ENCODE peak calls at places on chromosomes 5 and 9, in ten cellular contexts. K, Y, P, X, Q, E, V, H, I and U are unnamed samples.

GRCh38 chr5:112485802-112486427 is 66.8 kb upstream of the EPB41L4A start:
- DNase-seq in K (no peak), Y (no peak), P (no peak), X (peak), Q (no peak), E (no peak), V (no peak), H (no peak), I (no peak), U (no peak)

GRCh38 chr5:76384705-76385104 is 18.4 kb upstream of the IQGAP2 start:
- DNase-seq in K (no peak), Y (no peak), P (no peak), X (no peak), Q (no peak), E (no peak), V (no peak), H (no peak), I (no peak), U (no peak)

GRCh38 chr9:134690301-134690751 is 48.7 kb downstream of the COL5A1 start:
- DNase-seq in K (no peak), Y (no peak), P (no peak), X (no peak), Q (no peak), E (no peak), V (no peak), H (no peak), I (no peak), U (no peak)

GRCh38 chr9:108104991-108105390 is 615.4 kb upstream of the KLF4 start:
- DNase-seq in K (no peak), Y (no peak), P (no peak), X (peak), Q (no peak), E (no peak), V (no peak), H (no peak), I (no peak), U (no peak)

GRCh38 chr5:606526-607399 is 5.4 kb upstream of the CEP72 start:
- DNase-seq in K (no peak), Y (no peak), P (no peak), X (no peak), Q (no peak), E (peak), V (no peak), H (no peak), I (peak), U (no peak)

GRCh38 chr9:16559418-16560188 is 310.9 kb downstream of the BNC2 start:
- DNase-seq in K (no peak), Y (no peak), P (no peak), X (no peak), Q (no peak), E (no peak), V (no peak), H (no peak), I (no peak), U (no peak)

GRCh38 chr5:264346-264745 is 7.1 kb upstream of the PDCD6 start:
- DNase-seq in K (peak), Y (no peak), P (no peak), X (no peak), Q (no peak), E (no peak), V (no peak), H (no peak), I (no peak), U (no peak)

GRCh38 chr9:68955281-68955680 is 58.6 kb downstream of the PRKACG start:
- DNase-seq in K (peak), Y (no peak), P (no peak), X (no peak), Q (no peak), E (no peak), V (no peak), H (no peak), I (no peak), U (no peak)

GRCh38 chr5:74949976-74950375 is 83.8 kb upstream of the FAM169A start:
- DNase-seq in K (peak), Y (no peak), P (no peak), X (no peak), Q (no peak), E (no peak), V (no peak), H (no peak), I (no peak), U (no peak)

GRCh38 chr5:43078956-43079355 is 38.8 kb upstream of the ANXA2R start:
- DNase-seq in K (peak), Y (no peak), P (no peak), X (peak), Q (no peak), E (no peak), V (no peak), H (no peak), I (no peak), U (peak)

GRCh38 chr9:38048319-38048969 is 20.6 kb downstream of the SHB start:
- DNase-seq in K (peak), Y (no peak), P (peak), X (no peak), Q (no peak), E (no peak), V (no peak), H (no peak), I (no peak), U (no peak)

GRCh38 chr5:119273391-119273839 is 82.4 kb upstream of the TNFAIP8 start:
- DNase-seq in K (peak), Y (peak), P (no peak), X (no peak), Q (no peak), E (no peak), V (no peak), H (no peak), I (peak), U (no peak)

GRCh38 chr9:27353405-27354229 is 56.7 kb upstream of the EQTN start:
- DNase-seq in K (no peak), Y (no peak), P (no peak), X (peak), Q (no peak), E (no peak), V (no peak), H (no peak), I (peak), U (no peak)

GRCh38 chr5:54457094-54457531 is 1.6 kb downstream of the HSPB3 start:
- DNase-seq in K (peak), Y (peak), P (peak), X (peak), Q (no peak), E (peak), V (no peak), H (peak), I (no peak), U (peak)

GRCh38 chr5:5710471-5710870 is 288.0 kb downstream of the ICE1 start:
- DNase-seq in K (no peak), Y (no peak), P (no peak), X (no peak), Q (no peak), E (no peak), V (no peak), H (no peak), I (no peak), U (no peak)

GRCh38 chr5:72452515-72453259 is 54.5 kb downstream of the ZNF366 start:
- DNase-seq in K (peak), Y (peak), P (peak), X (peak), Q (peak), E (peak), V (peak), H (no peak), I (no peak), U (no peak)

GRCh38 chr5:155046591-155046990 is 33.0 kb downstream of the KIF4B start:
- DNase-seq in K (no peak), Y (no peak), P (no peak), X (no peak), Q (no peak), E (no peak), V (no peak), H (no peak), I (no peak), U (no peak)

GRCh38 chr5:17314907-17315471 is 97.6 kb downstream of the BASP1 start:
- DNase-seq in K (peak), Y (no peak), P (peak), X (no peak), Q (no peak), E (no peak), V (no peak), H (no peak), I (no peak), U (no peak)

GRCh38 chr5:54558362-54558761 is 40.8 kb downstream of the SNX18 start:
- DNase-seq in K (no peak), Y (no peak), P (no peak), X (no peak), Q (no peak), E (no peak), V (no peak), H (no peak), I (no peak), U (no peak)

GRCh38 chr5:63822633-63823032 is 139.6 kb downstream of the HTR1A start:
- DNase-seq in K (peak), Y (no peak), P (no peak), X (peak), Q (no peak), E (no peak), V (no peak), H (no peak), I (no peak), U (no peak)

GRCh38 chr9:38277601-38278200 is 114.8 kb upstream of the ALDH1B1 start:
- DNase-seq in K (no peak), Y (no peak), P (no peak), X (peak), Q (no peak), E (no peak), V (peak), H (no peak), I (peak), U (no peak)

GRCh38 chr5:97528941-97529340 is 345.9 kb upstream of the RIOK2 start:
- DNase-seq in K (peak), Y (no peak), P (peak), X (peak), Q (no peak), E (no peak), V (no peak), H (no peak), I (no peak), U (no peak)

GRCh38 chr5:176543428-176544182 is 5.5 kb upstream of the CDHR2 start:
- DNase-seq in K (peak), Y (peak), P (no peak), X (peak), Q (peak), E (peak), V (no peak), H (no peak), I (peak), U (no peak)

GRCh38 chr9:129109504-129109903 is 1.1 kb downstream of the CRAT start:
- DNase-seq in K (peak), Y (no peak), P (no peak), X (peak), Q (no peak), E (no peak), V (no peak), H (no peak), I (no peak), U (no peak)

GRCh38 chr5:142685418-142686209 is at the start of gene FGF1:
- DNase-seq in K (no peak), Y (peak), P (no peak), X (peak), Q (no peak), E (peak), V (no peak), H (no peak), I (no peak), U (no peak)

GRCh38 chr5:127030259-127031146 is at the start of gene MARCHF3:
- DNase-seq in K (peak), Y (peak), P (peak), X (peak), Q (peak), E (peak), V (peak), H (peak), I (peak), U (peak)

GRCh38 chr5:74885170-74885569 is 19.0 kb upstream of the FAM169A start:
- DNase-seq in K (no peak), Y (no peak), P (no peak), X (no peak), Q (no peak), E (no peak), V (no peak), H (peak), I (no peak), U (no peak)

GRCh38 chr5:173736923-173737412 is 120.5 kb upstream of the BOD1 start:
- DNase-seq in K (no peak), Y (no peak), P (no peak), X (no peak), Q (no peak), E (no peak), V (no peak), H (no peak), I (no peak), U (peak)

GRCh38 chr5:83688321-83688720 is 32.3 kb downstream of the HAPLN1 start:
- DNase-seq in K (no peak), Y (no peak), P (no peak), X (no peak), Q (no peak), E (no peak), V (no peak), H (no peak), I (no peak), U (no peak)

GRCh38 chr5:126445502-126446174 is 22.4 kb downstream of the GRAMD2B start:
- DNase-seq in K (no peak), Y (no peak), P (no peak), X (peak), Q (no peak), E (no peak), V (no peak), H (no peak), I (no peak), U (no peak)

GRCh38 chr5:129135633-129136032 is 41.1 kb downstream of the ISOC1 start:
- DNase-seq in K (peak), Y (no peak), P (no peak), X (peak), Q (no peak), E (no peak), V (no peak), H (no peak), I (no peak), U (no peak)

GRCh38 chr5:8458038-8458383 is 589.1 kb downstream of the MTRR start:
- DNase-seq in K (peak), Y (no peak), P (no peak), X (peak), Q (no peak), E (no peak), V (no peak), H (no peak), I (no peak), U (peak)

GRCh38 chr9:88590558-88591146 is 55.7 kb downstream of the NXNL2 start:
- DNase-seq in K (no peak), Y (no peak), P (no peak), X (peak), Q (no peak), E (no peak), V (peak), H (no peak), I (no peak), U (no peak)

GRCh38 chr9:13035822-13036221 is 243.7 kb downstream of the MPDZ start:
- DNase-seq in K (no peak), Y (no peak), P (no peak), X (no peak), Q (no peak), E (no peak), V (no peak), H (no peak), I (no peak), U (no peak)

GRCh38 chr5:169094586-169095409 is 206.1 kb downstream of the SLIT3 start:
- DNase-seq in K (peak), Y (no peak), P (peak), X (peak), Q (no peak), E (no peak), V (no peak), H (no peak), I (no peak), U (no peak)

GRCh38 chr5:112228672-112229071 is 190.4 kb downstream of the EPB41L4A start:
- DNase-seq in K (no peak), Y (peak), P (no peak), X (peak), Q (peak), E (peak), V (no peak), H (peak), I (no peak), U (peak)

DNA sequence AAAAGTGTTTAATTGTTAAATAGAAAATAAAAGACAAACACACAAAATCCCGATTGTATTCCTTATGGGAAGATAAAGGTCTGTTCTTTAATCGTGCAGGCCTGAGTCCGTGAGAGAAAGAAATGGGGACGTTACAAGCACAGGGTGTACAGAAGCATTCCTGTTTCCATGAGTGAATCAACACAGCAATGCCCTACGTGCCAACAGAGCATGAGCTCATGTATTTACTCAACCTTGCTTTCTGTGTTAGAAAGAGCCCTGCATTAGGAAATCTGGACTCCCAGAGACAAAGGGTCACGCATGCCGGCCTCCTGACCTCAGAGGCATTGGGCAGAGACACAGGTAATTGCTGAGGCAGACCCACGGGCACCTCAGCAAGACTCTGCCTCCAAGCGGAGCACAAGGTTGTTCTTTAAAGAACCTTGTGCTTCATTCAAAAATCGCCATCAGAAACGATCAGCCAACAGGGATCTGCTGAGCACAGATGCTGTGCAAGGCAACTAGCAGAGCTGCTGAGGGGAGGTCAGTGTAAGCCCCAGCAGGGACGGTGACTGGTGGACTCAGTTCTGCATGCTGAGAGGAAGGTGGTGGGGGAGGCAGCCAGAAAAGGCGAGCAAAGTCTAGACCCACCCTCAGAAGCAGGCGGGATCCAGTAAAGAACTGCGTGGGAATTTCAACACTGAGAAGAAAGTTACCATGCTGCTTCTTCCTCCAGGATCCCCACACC is 101.0 kb downstream of the TLE1 start:
- DNase-seq in K (peak), Y (no peak), P (no peak), X (peak), Q (peak), E (no peak), V (no peak), H (peak), I (no peak), U (no peak)
- TF ChIP-seq CTCF in K (no peak), Y (no peak), P (no peak), X (no peak), Q (no peak), E (no peak), V (no peak), H (peak), I (no peak), U (no peak)

GRCh38 chr5:139341689-139342422 is at the start of gene PAIP2:
- DNase-seq in K (peak), Y (peak), P (peak), X (peak), Q (peak), E (peak), V (peak), H (peak), I (peak), U (peak)
- H3K4me3 ChIP-seq in K (peak), Y (peak), P (peak), X (peak), Q (peak), E (peak), V (peak), H (peak), I (peak), U (peak)

GRCh38 chr5:92678576-92679105 is 902.4 kb downstream of the NR2F1-AS1 start:
- DNase-seq in K (peak), Y (no peak), P (no peak), X (peak), Q (no peak), E (no peak), V (no peak), H (no peak), I (no peak), U (no peak)
- TF ChIP-seq CTCF in K (no peak), Y (peak), P (peak), X (peak), Q (no peak), E (no peak), V (no peak), H (peak), I (no peak), U (peak)

GRCh38 chr9:137606734-137607138 is 1.2 kb downstream of the ARRDC1 start:
- DNase-seq in K (no peak), Y (no peak), P (no peak), X (no peak), Q (no peak), E (no peak), V (no peak), H (no peak), I (peak), U (no peak)

GRCh38 chr9:137604345-137605145 is 941 bp upstream of the ARRDC1 start:
- DNase-seq in K (no peak), Y (no peak), P (no peak), X (no peak), Q (no peak), E (peak), V (no peak), H (no peak), I (no peak), U (no peak)

GRCh38 chr9:137605146-137606004 is at the start of gene ARRDC1:
- DNase-seq in K (peak), Y (peak), P (peak), X (peak), Q (peak), E (peak), V (peak), H (peak), I (peak), U (no peak)

GRCh38 chr9:137606005-137606601 is 617 bp downstream of the ARRDC1 start:
- DNase-seq in K (no peak), Y (no peak), P (no peak), X (no peak), Q (peak), E (no peak), V (no peak), H (no peak), I (peak), U (no peak)

DNA sequence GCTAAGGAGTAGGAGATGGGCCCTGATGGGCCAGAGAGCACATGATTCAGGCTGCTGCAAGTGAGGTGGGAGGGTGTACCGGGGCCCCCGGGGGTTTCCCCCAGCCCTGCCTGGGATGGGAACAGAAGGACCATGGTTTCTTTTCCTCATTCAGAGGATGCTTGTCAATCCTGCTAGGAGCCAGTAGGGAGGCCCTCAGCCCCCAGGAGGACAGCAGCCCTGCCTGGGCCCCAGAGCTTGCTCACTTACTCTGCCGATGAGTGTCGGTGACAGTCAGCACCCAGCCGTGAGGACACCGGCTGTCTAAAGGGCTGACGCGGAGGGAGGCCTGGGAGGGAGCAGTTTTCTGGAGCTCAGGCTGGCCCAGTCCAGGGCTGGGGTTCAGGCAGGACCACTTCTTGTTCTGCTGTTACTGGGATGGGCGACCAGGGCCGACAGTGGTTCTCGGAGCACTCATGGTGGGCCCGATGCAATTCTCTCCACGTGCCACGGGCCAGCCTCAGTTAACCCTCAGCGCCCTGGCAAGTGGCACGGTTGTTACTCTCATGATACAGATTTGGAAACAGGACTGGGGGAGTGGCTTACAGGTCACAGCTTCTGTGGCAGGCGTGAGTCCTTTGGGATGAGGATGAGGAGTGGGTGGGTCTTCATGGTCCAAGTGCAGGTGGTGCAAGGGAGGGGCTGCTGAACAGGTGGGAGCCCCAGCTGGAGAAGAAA is 1.8 kb downstream of the ARRDC1 start:
- DNase-seq in K (peak), Y (no peak), P (no peak), X (peak), Q (no peak), E (no peak), V (no peak), H (no peak), I (peak), U (no peak)
- H3K4me3 ChIP-seq in K (peak), Y (peak), P (no peak), X (peak), Q (no peak), E (peak), V (peak), H (peak), I (peak), U (peak)